ENCODE peak calls at places on chromosomes 2 and 18, in four cellular contexts. T is mesendoderm, R is small intestine, H is colonic mucosa. Y is an unnamed sample.
A peak's percentile ranks its signal among the peaks of the same experiment; 100 is the strongest.

GRCh38 chr2:64941751-64942150 is 47.4 kb upstream of the SLC1A4 start:
- DNase-seq in T (no peak), R (no peak), H (no peak), Y (no peak)

GRCh38 chr2:62140785-62141740 is 54.9 kb upstream of the B3GNT2 start:
- DNase-seq in T (no peak), R (no peak), H (no peak), Y (no peak)

GRCh38 chr2:201007584-201007998 is 44.1 kb upstream of the ORC2 start:
- DNase-seq in T (no peak), R (peak; percentile 26), H (peak; percentile 62), Y (peak; percentile 69)

GRCh38 chr2:200376422-200377142 is 70.1 kb downstream of the SPATS2L start:
- DNase-seq in T (no peak), R (peak; percentile 77), H (peak; percentile 82), Y (no peak)

GRCh38 chr18:8279348-8279747 is 329.9 kb upstream of the RAB12 start:
- DNase-seq in T (peak; percentile 37), R (no peak), H (no peak), Y (no peak)

GRCh38 chr18:74488354-74488753 is 7.8 kb upstream of the CNDP2 start:
- DNase-seq in T (no peak), R (no peak), H (no peak), Y (no peak)

GRCh38 chr2:2507471-2507997 is 176.5 kb upstream of the MYT1L start:
- DNase-seq in T (no peak), R (no peak), H (no peak), Y (no peak)

GRCh38 chr2:121530210-121530562 is 494 bp upstream of the RNU4ATAC start:
- DNase-seq in T (peak; percentile 89), R (no peak), H (no peak), Y (peak; percentile 85)

GRCh38 chr2:101999122-101999789 is 7.5 kb downstream of the IL1R2 start:
- DNase-seq in T (no peak), R (peak; percentile 53), H (peak; percentile 74), Y (peak; percentile 82)

GRCh38 chr2:46067501-46068292 is 229.5 kb upstream of the EPAS1 start:
- DNase-seq in T (peak; percentile 44), R (no peak), H (no peak), Y (no peak)

GRCh38 chr2:187250137-187250536 is 197.9 kb downstream of the CALCRL start:
- DNase-seq in T (no peak), R (no peak), H (no peak), Y (no peak)

GRCh38 chr18:34492652-34493051 is 217.4 kb upstream of the DTNA start:
- DNase-seq in T (peak; percentile 88), R (no peak), H (no peak), Y (peak; percentile 12)

GRCh38 chr2:230660294-230661060 is 52.2 kb upstream of the CAB39 start:
- DNase-seq in T (no peak), R (no peak), H (peak; percentile 53), Y (no peak)

GRCh38 chr2:241708879-241709278 is 7.0 kb downstream of the ING5 start:
- DNase-seq in T (no peak), R (no peak), H (no peak), Y (no peak)

GRCh38 chr2:163751696-163752095 is 15.9 kb upstream of the FIGN start:
- DNase-seq in T (no peak), R (no peak), H (no peak), Y (no peak)

GRCh38 chr18:5894613-5895299 is 566 bp downstream of the TMEM200C start:
- DNase-seq in T (peak; percentile 47), R (no peak), H (no peak), Y (no peak)

GRCh38 chr2:145740302-145740701 is 1220.4 kb upstream of the ZEB2 start:
- DNase-seq in T (no peak), R (no peak), H (no peak), Y (no peak)

GRCh38 chr2:148888003-148888501 is 13.0 kb downstream of the KIF5C start:
- DNase-seq in T (peak; percentile 59), R (no peak), H (no peak), Y (no peak)

GRCh38 chr2:138823651-138824050 is 43.5 kb upstream of the NXPH2 start:
- DNase-seq in T (peak; percentile 34), R (no peak), H (no peak), Y (no peak)

GRCh38 chr2:118177318-118177717 is 89.0 kb downstream of the INSIG2 start:
- DNase-seq in T (no peak), R (peak; percentile 57), H (no peak), Y (no peak)

GRCh38 chr18:79904357-79905147 is 46.9 kb downstream of the SLC66A2 start:
- DNase-seq in T (no peak), R (no peak), H (no peak), Y (no peak)

GRCh38 chr2:184067502-184067901 is 530.8 kb upstream of the ZNF804A start:
- DNase-seq in T (peak; percentile 44), R (peak; percentile 1), H (no peak), Y (no peak)

GRCh38 chr2:128318776-128319456 is at the start of gene HS6ST1:
- DNase-seq in T (peak; percentile 89), R (peak; percentile 80), H (peak; percentile 88), Y (peak; percentile 96)

GRCh38 chr2:134457353-134457752 is 203.5 kb downstream of the MGAT5 start:
- DNase-seq in T (no peak), R (no peak), H (no peak), Y (no peak)

GRCh38 chr18:48752928-48753327 is 197.8 kb downstream of the SMAD7 start:
- DNase-seq in T (no peak), R (no peak), H (no peak), Y (no peak)

GRCh38 chr2:105595536-105595935 is 149.2 kb upstream of the NCK2 start:
- DNase-seq in T (peak; percentile 41), R (no peak), H (no peak), Y (no peak)

DNA sequence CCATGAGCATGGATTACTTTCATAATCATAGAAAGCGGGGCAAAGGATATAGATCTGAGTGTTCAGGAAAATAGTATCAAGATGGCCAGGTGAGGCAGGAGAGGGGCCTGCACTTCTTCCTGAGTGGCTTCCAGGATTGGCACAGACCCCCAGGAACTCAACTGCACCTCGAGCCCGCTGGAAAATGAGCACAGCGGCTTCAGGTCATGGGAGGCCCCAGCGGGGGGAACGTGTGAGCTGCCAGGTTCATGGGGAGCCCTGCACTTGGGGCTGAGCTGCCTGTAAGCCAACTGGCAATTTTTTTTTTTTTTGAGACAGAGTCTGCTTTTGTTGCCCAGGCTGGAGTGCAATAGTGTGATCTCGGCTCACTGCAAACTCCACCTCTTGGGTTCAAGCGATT is 81.5 kb upstream of the ODC1 start:
- DNase-seq in T (no peak), R (no peak), H (no peak), Y (no peak)
- H3K4me1 ChIP-seq in T (no peaks in the 10 kb centered on the region), R (no peaks in the 10 kb centered on the region), H (no peaks in the 10 kb centered on the region), Y (no peaks in the 10 kb centered on the region)

DNA sequence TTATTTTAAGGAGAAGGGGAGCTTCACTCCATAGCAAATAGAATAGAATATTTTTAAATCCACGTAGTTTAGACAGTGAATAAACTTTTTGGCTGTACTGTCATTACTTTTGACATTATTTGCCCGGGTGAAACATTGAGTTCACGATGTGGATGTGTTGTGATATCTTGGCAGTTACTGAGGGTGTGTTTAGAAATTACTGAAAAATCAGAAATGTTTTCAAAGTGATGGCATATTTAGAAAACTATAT is 769 bp upstream of the FAM98A start:
- DNase-seq in T (no peak), R (no peak), H (no peak), Y (no peak)
- H3K4me3 ChIP-seq in T (peak overlapping the region; percentile 86), R (peak overlapping the region; percentile 34), H (peak overlapping the region; percentile 77), Y (peak overlapping the region; percentile 78)

GRCh38 chr2:111703759-111704158 is 180.2 kb downstream of the ANAPC1 start:
- DNase-seq in T (no peak), R (no peak), H (peak; percentile 15), Y (no peak)
- H3K4me1 ChIP-seq in T (peaks cover 5% of the 10 kb centered on the region), R (no peaks in the 10 kb centered on the region), H (peaks cover 6% of the 10 kb centered on the region), Y (peaks cover 12% of the 10 kb centered on the region)

DNA sequence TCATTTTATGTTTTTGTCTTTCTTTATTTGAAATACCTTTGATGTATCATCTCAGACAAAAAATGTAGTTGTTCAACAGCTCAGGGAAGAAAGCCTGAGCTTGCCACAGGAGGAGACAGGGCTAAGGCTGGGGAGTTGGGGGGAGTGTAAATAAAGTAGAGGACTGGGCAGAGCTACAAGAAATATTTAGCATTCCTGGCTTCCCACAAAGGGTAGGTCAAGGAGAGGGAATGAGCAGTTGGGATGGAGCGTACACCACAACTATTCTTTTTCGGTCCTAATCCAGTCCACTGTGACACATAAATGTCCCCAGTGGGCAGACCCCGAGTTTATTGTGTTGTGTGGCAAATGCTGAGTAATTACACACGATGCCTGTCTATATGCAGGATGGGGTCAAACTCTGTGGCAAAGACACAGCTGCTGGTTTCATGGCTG is 97.1 kb upstream of the CDC42EP3 start:
- DNase-seq in T (peak; percentile 37), R (no peak), H (no peak), Y (peak; percentile 70)
- H3K4me3 ChIP-seq in T (no peak overlapping the region), R (no peak overlapping the region), H (no peak overlapping the region), Y (no peak overlapping the region)

GRCh38 chr2:669323-669722 is 7.9 kb downstream of the TMEM18 start:
- DNase-seq in T (no peak), R (no peak), H (no peak), Y (no peak)

GRCh38 chr2:671787-672605 is 5.2 kb downstream of the TMEM18 start:
- DNase-seq in T (no peak), R (no peak), H (no peak), Y (no peak)

GRCh38 chr2:672606-672905 is 4.7 kb downstream of the TMEM18 start:
- DNase-seq in T (no peak), R (no peak), H (no peak), Y (no peak)

GRCh38 chr2:670637-671036 is 6.6 kb downstream of the TMEM18 start:
- DNase-seq in T (no peak), R (no peak), H (no peak), Y (no peak)

DNA sequence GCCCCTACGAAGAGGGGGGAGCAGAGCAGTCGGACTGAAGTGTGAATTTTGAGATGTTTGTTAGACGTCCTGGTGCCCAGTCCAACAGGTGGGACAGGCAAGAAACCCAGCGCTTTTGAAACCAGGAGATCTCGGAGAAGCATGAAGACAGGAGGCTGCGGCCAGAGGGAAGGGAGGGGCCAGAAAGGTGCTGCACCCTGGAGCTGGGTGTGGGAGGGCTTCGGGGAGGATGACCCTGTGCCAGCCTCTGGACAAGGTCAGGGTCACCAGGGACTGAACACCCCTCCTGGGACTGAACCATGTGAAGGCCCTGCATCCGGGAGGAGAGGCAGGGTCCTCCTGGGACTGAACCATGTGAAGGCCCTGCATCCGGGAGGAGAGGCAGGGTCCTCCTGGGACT is 6.1 kb downstream of the TMEM18 start:
- DNase-seq in T (no peak), R (no peak), H (no peak), Y (no peak)
- H3K4me1 ChIP-seq in T (peaks cover 3% of the 10 kb centered on the region), R (peaks cover 2% of the 10 kb centered on the region), H (no peaks in the 10 kb centered on the region), Y (peaks cover 6% of the 10 kb centered on the region)

GRCh38 chr2:170717599-170717963 is 2.4 kb downstream of the SP5 start:
- DNase-seq in T (no peak), R (no peak), H (no peak), Y (no peak)
- H3K4me3 ChIP-seq in T (peak overlapping the region; percentile 49), R (no peak overlapping the region), H (no peak overlapping the region), Y (peak overlapping the region; percentile 62)